ENCODE peak calls at places on chromosomes 7 and 10, in eight cellular contexts. R, H, G, E, V, K, X and B are unnamed samples. For H3K27me3, the result is how much of the 10 kb centered on the place peaks cover.

GRCh38 chr7:1460757-1461639 is 1.7 kb upstream of the MICALL2 start:
- DNase-seq in E (no peak), K (peak), X (no peak), R (no peak), V (peak), H (peak), G (no peak), B (no peak)

GRCh38 chr7:150390206-150390605 is 11.1 kb downstream of the ZNF775 start:
- DNase-seq in X (no peak), G (no peak), H (peak), E (no peak), K (no peak), V (no peak), R (no peak), B (no peak)

GRCh38 chr10:48579251-48579960 is 25.5 kb downstream of the ARHGAP22 start:
- DNase-seq in G (peak), E (no peak), K (no peak), V (no peak), H (peak), R (no peak), X (no peak), B (no peak)

GRCh38 chr10:59037506-59037905 is 138.9 kb upstream of the PHYHIPL start:
- DNase-seq in E (no peak), R (no peak), K (no peak), X (no peak), H (no peak), G (no peak), V (no peak), B (no peak)

GRCh38 chr7:77330169-77330882 is 85.8 kb downstream of the GSAP start:
- DNase-seq in H (no peak), G (no peak), R (peak), K (peak), V (no peak), X (no peak), E (no peak), B (no peak)

GRCh38 chr7:137547477-137547876 is 203.9 kb upstream of the PTN start:
- DNase-seq in E (no peak), V (no peak), K (no peak), X (no peak), G (no peak), H (no peak), R (no peak), B (no peak)

GRCh38 chr10:23826399-23826798 is 382.5 kb upstream of the KIAA1217 start:
- DNase-seq in E (no peak), X (no peak), R (peak), V (no peak), K (no peak), H (no peak), G (peak), B (no peak)

GRCh38 chr10:101063548-101064414 is 2.0 kb downstream of the KAZALD1 start:
- DNase-seq in K (peak), G (no peak), X (no peak), H (no peak), R (peak), E (no peak), V (no peak), B (peak)

GRCh38 chr7:139680676-139681462 is 96.9 kb downstream of the HIPK2 start:
- DNase-seq in E (peak), H (peak), K (peak), X (peak), R (peak), G (peak), V (peak), B (no peak)

GRCh38 chr7:119483364-119483763 is 789.6 kb upstream of the KCND2 start:
- DNase-seq in E (no peak), H (no peak), K (no peak), R (no peak), G (no peak), V (no peak), X (no peak), B (no peak)

GRCh38 chr10:43038783-43039628 is 37.9 kb upstream of the RET start:
- DNase-seq in K (no peak), V (no peak), E (no peak), G (no peak), R (no peak), H (no peak), X (no peak), B (no peak)

GRCh38 chr10:32687546-32687945 is 241.6 kb downstream of the CCDC7 start:
- DNase-seq in E (no peak), K (no peak), G (no peak), V (no peak), H (no peak), R (no peak), X (no peak), B (no peak)

GRCh38 chr7:28067171-28067570 is 113.4 kb downstream of the JAZF1 start:
- DNase-seq in K (no peak), H (no peak), E (no peak), G (no peak), R (no peak), V (no peak), X (no peak), B (no peak)

GRCh38 chr7:46576950-46577349 is 655.9 kb upstream of the IGFBP3 start:
- DNase-seq in H (no peak), X (no peak), R (peak), E (no peak), G (peak), V (no peak), K (no peak), B (no peak)

GRCh38 chr7:38195804-38196595 is 18.0 kb downstream of the STARD3NL start:
- DNase-seq in H (no peak), K (no peak), G (peak), X (no peak), E (no peak), R (no peak), V (no peak), B (no peak)

GRCh38 chr7:19060870-19061269 is 56.6 kb downstream of the TWIST1 start:
- DNase-seq in R (peak), G (no peak), E (no peak), K (no peak), X (no peak), H (peak), V (no peak), B (no peak)

GRCh38 chr7:42227931-42228591 is 8.9 kb downstream of the GLI3 start:
- DNase-seq in R (no peak), V (peak), E (no peak), H (peak), G (peak), X (peak), K (peak), B (no peak)

GRCh38 chr10:24468281-24468751 is 255.4 kb downstream of the ARHGAP21 start:
- DNase-seq in X (no peak), H (peak), E (no peak), V (peak), G (no peak), R (no peak), K (no peak), B (no peak)

GRCh38 chr7:108454674-108455523 is 1.3 kb downstream of the NRCAM start:
- DNase-seq in E (no peak), X (peak), G (no peak), K (no peak), R (peak), V (no peak), H (peak), B (peak)

GRCh38 chr7:15015545-15016314 is 113.2 kb upstream of the DGKB start:
- DNase-seq in G (peak), E (no peak), K (peak), V (peak), X (no peak), R (peak), H (peak), B (peak)

GRCh38 chr10:29681700-29682444 is 47.1 kb upstream of the SVIL start:
- DNase-seq in K (no peak), G (no peak), R (no peak), X (peak), H (no peak), E (peak), V (no peak), B (no peak)

GRCh38 chr7:81684513-81685262 is 85.2 kb downstream of the HGF start:
- DNase-seq in H (peak), X (no peak), G (peak), E (no peak), K (peak), V (peak), R (peak), B (no peak)

GRCh38 chr10:57983226-57983870 is 284.3 kb downstream of the IPMK start:
- DNase-seq in E (no peak), G (no peak), R (no peak), K (no peak), X (no peak), H (no peak), V (no peak), B (no peak)

GRCh38 chr7:102258749-102259107 is 27.9 kb upstream of the SH2B2 start:
- DNase-seq in K (no peak), E (no peak), X (no peak), V (no peak), H (no peak), G (no peak), R (no peak), B (no peak)

GRCh38 chr10:86992456-86992855 is 24.2 kb downstream of the ADIRF start:
- DNase-seq in H (no peak), X (no peak), K (no peak), V (no peak), R (no peak), G (no peak), E (no peak), B (no peak)

GRCh38 chr7:98970805-98971204 is 92.5 kb downstream of the TRRAP start:
- DNase-seq in K (no peak), E (no peak), G (no peak), X (no peak), V (no peak), H (no peak), R (no peak), B (no peak)

GRCh38 chr7:46763348-46763747 is 818.6 kb downstream of the TNS3 start:
- DNase-seq in V (no peak), H (no peak), E (no peak), G (no peak), K (no peak), R (no peak), X (no peak), B (no peak)

GRCh38 chr7:100565133-100565571 is 8.5 kb downstream of the SAP25 start:
- DNase-seq in G (no peak), V (no peak), K (no peak), X (peak), E (no peak), H (no peak), R (no peak), B (no peak)

GRCh38 chr7:100563100-100563564 is 10.6 kb downstream of the SAP25 start:
- DNase-seq in X (no peak), G (no peak), R (no peak), K (no peak), H (no peak), E (no peak), V (no peak), B (no peak)

GRCh38 chr7:100562195-100563099 is 11.3 kb downstream of the SAP25 start:
- DNase-seq in G (no peak), X (peak), V (no peak), H (no peak), K (no peak), R (no peak), E (no peak), B (no peak)

GRCh38 chr7:100566018-100566531 is 7.6 kb downstream of the SAP25 start:
- DNase-seq in E (no peak), X (peak), K (no peak), V (no peak), G (no peak), H (no peak), R (no peak), B (no peak)

GRCh38 chr7:100563809-100564400 is 9.8 kb downstream of the SAP25 start:
- DNase-seq in X (peak), V (peak), G (peak), R (peak), K (peak), E (peak), H (peak), B (peak)
- TF ChIP-seq CTCF in X (peak), V (peak), G (peak), R (peak), K (peak), E (peak), H (peak), B (peak)

GRCh38 chr10:127736915-127737562 is at the start of gene FOXI2:
- DNase-seq in K (peak), E (no peak), V (no peak), G (no peak), X (no peak), H (no peak), R (no peak), B (no peak)
- H3K27me3 ChIP-seq in K (half or more), E (half or more), V (half or more), G (half or more), X (half or more), H (under half), R (half or more), B (half or more)

DNA sequence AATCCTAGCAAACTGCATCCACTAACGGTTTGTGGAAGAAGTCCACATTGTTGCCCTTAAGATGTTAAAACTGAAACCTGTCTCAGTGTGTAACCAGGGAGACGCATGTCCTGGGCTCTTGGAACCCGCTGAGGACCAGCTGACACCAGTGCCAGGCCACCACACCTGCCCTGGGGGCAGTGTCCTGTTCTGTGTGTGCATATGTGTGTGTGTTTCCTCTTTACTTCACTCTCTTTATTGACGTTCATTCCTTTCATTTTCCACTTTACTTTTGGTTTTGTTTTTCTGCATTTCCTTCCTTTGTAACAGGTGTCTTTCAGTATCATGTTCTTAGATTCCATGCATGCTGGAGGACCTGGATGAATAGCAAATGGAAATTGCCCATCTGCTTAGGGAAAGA is 83.8 kb downstream of the TEX36 start:
- DNase-seq in K (no peak), E (no peak), H (no peak), V (no peak), G (no peak), X (no peak), R (no peak), B (no peak)
- H3K27ac ChIP-seq in K (no peak), E (no peak), H (no peak), V (no peak), G (no peak), X (no peak), R (no peak), B (no peak)

GRCh38 chr10:14123066-14123465 is 207.7 kb downstream of the FRMD4A start:
- DNase-seq in H (peak), E (no peak), G (no peak), X (no peak), V (no peak), K (no peak), R (no peak), B (no peak)
- TF ChIP-seq CTCF in H (no peak), E (no peak), G (no peak), X (no peak), V (no peak), K (no peak), R (no peak), B (no peak)

DNA sequence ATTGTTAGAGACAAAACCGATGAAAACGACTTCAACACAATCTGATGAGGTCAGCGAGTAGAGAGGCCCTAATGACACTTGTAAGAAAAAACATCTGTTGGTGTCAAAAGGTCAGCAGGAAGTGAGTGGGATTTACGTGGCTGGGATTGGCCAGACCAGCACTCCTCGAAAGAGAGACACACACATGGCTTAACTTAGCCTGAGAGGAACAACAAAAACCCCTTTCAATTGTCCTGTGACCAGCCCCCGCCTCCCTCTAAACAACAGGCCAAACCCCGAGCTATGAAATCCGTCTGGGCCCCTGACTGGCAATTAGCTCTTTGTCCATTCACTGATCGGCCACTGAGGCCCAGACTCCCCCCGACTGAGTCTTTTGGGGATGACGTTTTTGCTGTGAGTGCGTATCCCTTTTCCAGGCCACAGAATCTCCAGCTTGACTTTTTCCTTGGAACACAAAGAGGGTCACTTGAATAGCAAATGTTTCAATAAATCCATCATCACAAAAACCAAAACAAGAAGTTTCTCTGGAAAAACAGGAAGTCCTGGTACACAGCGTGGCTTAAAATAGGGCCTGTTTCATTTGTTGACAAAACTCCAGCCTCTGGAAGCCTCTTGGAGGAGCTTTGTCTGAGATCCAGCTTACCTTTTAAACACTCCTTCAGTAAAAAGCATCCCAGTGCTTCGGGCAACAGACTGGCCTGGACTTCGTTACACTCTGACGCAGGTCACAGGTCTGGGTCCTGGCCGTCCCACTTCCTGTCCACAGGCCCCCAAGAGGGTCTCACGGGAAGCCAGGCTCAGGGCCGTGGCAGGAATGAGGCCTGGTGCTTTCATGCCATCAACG is 103.0 kb downstream of the CTBP2 start:
- DNase-seq in H (peak), G (peak), R (peak), X (peak), V (peak), K (peak), E (no peak), B (peak)
- H3K27me3 ChIP-seq in H (under half), G (under half), R (under half), X (under half), V (under half), K (under half), E (under half), B (under half)

DNA sequence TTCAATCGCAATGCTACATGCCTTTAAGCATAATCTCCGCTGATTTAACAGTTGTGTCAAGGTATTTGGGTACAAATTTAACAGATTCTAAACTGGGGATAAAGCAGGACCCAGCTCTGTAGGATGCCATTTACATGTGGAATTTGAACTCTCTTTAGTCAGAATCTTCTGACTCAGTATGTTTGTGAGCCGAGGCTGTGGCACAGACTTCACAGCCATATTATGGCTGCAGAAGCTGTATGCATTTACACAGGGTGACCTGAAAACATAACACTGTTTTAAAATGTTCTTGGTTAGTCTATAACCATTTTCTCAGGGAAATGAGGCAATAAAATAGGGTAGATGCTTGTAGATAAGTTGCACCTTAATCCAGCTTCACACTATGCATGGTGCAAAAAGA is 8.7 kb downstream of the PDLIM1 start:
- DNase-seq in E (no peak), R (no peak), V (no peak), K (no peak), G (no peak), X (no peak), H (no peak), B (no peak)
- H3K27ac ChIP-seq in E (no peak), R (no peak), V (no peak), K (no peak), G (no peak), X (no peak), H (no peak), B (no peak)

GRCh38 chr7:134255814-134256213 is 60.9 kb downstream of the SLC35B4 start:
- DNase-seq in E (no peak), X (no peak), V (no peak), H (no peak), G (no peak), K (no peak), R (peak), B (peak)
- TF ChIP-seq CTCF in E (no peak), X (no peak), V (no peak), H (no peak), G (no peak), K (no peak), R (no peak), B (peak)

GRCh38 chr7:157520249-157520648 is 183.4 kb downstream of the DNAJB6 start:
- DNase-seq in H (no peak), K (no peak), E (no peak), G (no peak), V (no peak), R (no peak), X (no peak), B (no peak)

GRCh38 chr7:157522954-157523353 is 186.2 kb downstream of the DNAJB6 start:
- DNase-seq in X (no peak), E (no peak), K (no peak), G (no peak), V (no peak), H (no peak), R (no peak), B (no peak)

GRCh38 chr7:157521061-157521731 is 184.4 kb downstream of the DNAJB6 start:
- DNase-seq in K (no peak), E (no peak), X (no peak), G (no peak), H (no peak), V (no peak), R (no peak), B (no peak)

GRCh38 chr7:157522189-157522588 is 185.4 kb downstream of the DNAJB6 start:
- DNase-seq in E (no peak), H (no peak), X (no peak), G (no peak), V (no peak), R (no peak), K (no peak), B (no peak)

GRCh38 chr7:157521752-157522151 is 184.9 kb downstream of the DNAJB6 start:
- DNase-seq in G (no peak), K (no peak), X (no peak), V (no peak), E (no peak), H (no peak), R (no peak), B (no peak)
- H3K27me3 ChIP-seq in G (under half), K (under half), X (under half), V (under half), E (under half), H (under half), R (under half), B (under half)